ENCODE peak calls at places on chromosomes 16 and 17, in ten cellular contexts. One of them, this sample, is unnamed.

GRCh38 chr16:22971346-22971924 is 157.5 kb downstream of the HS3ST2 start:
- DNase-seq in H54: no peak
- DNase-seq in hypothalamus: no peak
- DNase-seq in NCI-H748 treated with DMSO at 0.1 percent for 48 hours: no peak
- DNase-seq in NCI-H510A: no peak
- DNase-seq in OCI-LY7: no peak
- DNase-seq in stimulated activated effector memory CD8-positive, alpha-beta T cell treated with anti-CD3 and anti-CD28 coated beads, Interleukin-12 subunit alpha, Interleukin-12 subunit beta, amount 100 ng/mL, for 72 hours: no peak
- DNase-seq in lung: no peak
- DNase-seq in Calu3: no peak
- DNase-seq in cardiac fibroblast: no peak
- DNase-seq in this sample: no peak

GRCh38 chr17:61568219-61569072 is 22.6 kb downstream of the NACA2 start:
- DNase-seq in cardiac fibroblast: no peak
- DNase-seq in stimulated activated effector memory CD8-positive, alpha-beta T cell treated with anti-CD3 and anti-CD28 coated beads, Interleukin-12 subunit alpha, Interleukin-12 subunit beta, amount 100 ng/mL, for 72 hours: no peak
- DNase-seq in hypothalamus: no peak
- DNase-seq in NCI-H510A: no peak
- DNase-seq in Calu3: peak
- DNase-seq in NCI-H748 treated with DMSO at 0.1 percent for 48 hours: peak
- DNase-seq in lung: no peak
- DNase-seq in H54: no peak
- DNase-seq in OCI-LY7: no peak
- DNase-seq in this sample: no peak

GRCh38 chr17:10210151-10210574 is 11.8 kb upstream of the GAS7 start:
- DNase-seq in NCI-H510A: no peak
- DNase-seq in NCI-H748 treated with DMSO at 0.1 percent for 48 hours: no peak
- DNase-seq in cardiac fibroblast: peak
- DNase-seq in H54: no peak
- DNase-seq in hypothalamus: no peak
- DNase-seq in lung: no peak
- DNase-seq in OCI-LY7: no peak
- DNase-seq in Calu3: no peak
- DNase-seq in stimulated activated effector memory CD8-positive, alpha-beta T cell treated with anti-CD3 and anti-CD28 coated beads, Interleukin-12 subunit alpha, Interleukin-12 subunit beta, amount 100 ng/mL, for 72 hours: no peak
- DNase-seq in this sample: peak

GRCh38 chr17:77420804-77421634 is 280.2 kb downstream of the SEC14L1 start:
- DNase-seq in H54: peak
- DNase-seq in OCI-LY7: peak
- DNase-seq in cardiac fibroblast: peak
- DNase-seq in NCI-H510A: peak
- DNase-seq in hypothalamus: no peak
- DNase-seq in stimulated activated effector memory CD8-positive, alpha-beta T cell treated with anti-CD3 and anti-CD28 coated beads, Interleukin-12 subunit alpha, Interleukin-12 subunit beta, amount 100 ng/mL, for 72 hours: no peak
- DNase-seq in lung: no peak
- DNase-seq in NCI-H748 treated with DMSO at 0.1 percent for 48 hours: peak
- DNase-seq in Calu3: no peak
- DNase-seq in this sample: peak

GRCh38 chr16:11253009-11253994 is 2.7 kb downstream of the SOCS1 start:
- DNase-seq in OCI-LY7: peak
- DNase-seq in hypothalamus: no peak
- DNase-seq in Calu3: no peak
- DNase-seq in lung: no peak
- DNase-seq in NCI-H510A: no peak
- DNase-seq in stimulated activated effector memory CD8-positive, alpha-beta T cell treated with anti-CD3 and anti-CD28 coated beads, Interleukin-12 subunit alpha, Interleukin-12 subunit beta, amount 100 ng/mL, for 72 hours: peak
- DNase-seq in cardiac fibroblast: no peak
- DNase-seq in NCI-H748 treated with DMSO at 0.1 percent for 48 hours: no peak
- DNase-seq in H54: no peak
- DNase-seq in this sample: no peak

GRCh38 chr17:82013341-82013740 is 9.3 kb downstream of the CENPX start:
- DNase-seq in NCI-H748 treated with DMSO at 0.1 percent for 48 hours: no peak
- DNase-seq in OCI-LY7: no peak
- DNase-seq in lung: no peak
- DNase-seq in cardiac fibroblast: no peak
- DNase-seq in Calu3: no peak
- DNase-seq in NCI-H510A: no peak
- DNase-seq in H54: no peak
- DNase-seq in hypothalamus: no peak
- DNase-seq in stimulated activated effector memory CD8-positive, alpha-beta T cell treated with anti-CD3 and anti-CD28 coated beads, Interleukin-12 subunit alpha, Interleukin-12 subunit beta, amount 100 ng/mL, for 72 hours: no peak
- DNase-seq in this sample: no peak

GRCh38 chr17:29179232-29180036 is 764 bp downstream of the MYO18A start:
- DNase-seq in cardiac fibroblast: no peak
- DNase-seq in lung: peak
- DNase-seq in stimulated activated effector memory CD8-positive, alpha-beta T cell treated with anti-CD3 and anti-CD28 coated beads, Interleukin-12 subunit alpha, Interleukin-12 subunit beta, amount 100 ng/mL, for 72 hours: no peak
- DNase-seq in H54: peak
- DNase-seq in hypothalamus: no peak
- DNase-seq in NCI-H510A: peak
- DNase-seq in Calu3: peak
- DNase-seq in OCI-LY7: no peak
- DNase-seq in NCI-H748 treated with DMSO at 0.1 percent for 48 hours: peak
- DNase-seq in this sample: peak

GRCh38 chr16:85649411-85649977 is 36.4 kb downstream of the GSE1 start:
- DNase-seq in Calu3: no peak
- DNase-seq in NCI-H510A: no peak
- DNase-seq in OCI-LY7: no peak
- DNase-seq in NCI-H748 treated with DMSO at 0.1 percent for 48 hours: no peak
- DNase-seq in H54: no peak
- DNase-seq in lung: no peak
- DNase-seq in cardiac fibroblast: no peak
- DNase-seq in stimulated activated effector memory CD8-positive, alpha-beta T cell treated with anti-CD3 and anti-CD28 coated beads, Interleukin-12 subunit alpha, Interleukin-12 subunit beta, amount 100 ng/mL, for 72 hours: no peak
- DNase-seq in hypothalamus: no peak
- DNase-seq in this sample: peak

GRCh38 chr17:49552070-49552751 is 23.5 kb upstream of the NXPH3 start:
- DNase-seq in OCI-LY7: no peak
- DNase-seq in cardiac fibroblast: no peak
- DNase-seq in H54: peak
- DNase-seq in lung: no peak
- DNase-seq in NCI-H748 treated with DMSO at 0.1 percent for 48 hours: no peak
- DNase-seq in hypothalamus: no peak
- DNase-seq in stimulated activated effector memory CD8-positive, alpha-beta T cell treated with anti-CD3 and anti-CD28 coated beads, Interleukin-12 subunit alpha, Interleukin-12 subunit beta, amount 100 ng/mL, for 72 hours: no peak
- DNase-seq in Calu3: no peak
- DNase-seq in NCI-H510A: no peak
- DNase-seq in this sample: no peak

GRCh38 chr17:44091200-44091997 is 20.9 kb downstream of the G6PC3 start:
- DNase-seq in Calu3: no peak
- DNase-seq in stimulated activated effector memory CD8-positive, alpha-beta T cell treated with anti-CD3 and anti-CD28 coated beads, Interleukin-12 subunit alpha, Interleukin-12 subunit beta, amount 100 ng/mL, for 72 hours: no peak
- DNase-seq in hypothalamus: no peak
- DNase-seq in lung: no peak
- DNase-seq in OCI-LY7: no peak
- DNase-seq in cardiac fibroblast: no peak
- DNase-seq in NCI-H748 treated with DMSO at 0.1 percent for 48 hours: no peak
- DNase-seq in H54: no peak
- DNase-seq in NCI-H510A: no peak
- DNase-seq in this sample: no peak

GRCh38 chr16:88303890-88304819 is 78.6 kb upstream of the ZNF469 start:
- DNase-seq in NCI-H748 treated with DMSO at 0.1 percent for 48 hours: no peak
- DNase-seq in Calu3: peak
- DNase-seq in stimulated activated effector memory CD8-positive, alpha-beta T cell treated with anti-CD3 and anti-CD28 coated beads, Interleukin-12 subunit alpha, Interleukin-12 subunit beta, amount 100 ng/mL, for 72 hours: no peak
- DNase-seq in H54: peak
- DNase-seq in lung: peak
- DNase-seq in OCI-LY7: no peak
- DNase-seq in hypothalamus: no peak
- DNase-seq in cardiac fibroblast: peak
- DNase-seq in NCI-H510A: no peak
- DNase-seq in this sample: no peak

GRCh38 chr16:56700195-56700594 is 17.9 kb downstream of the MT1X start:
- DNase-seq in H54: no peak
- DNase-seq in cardiac fibroblast: peak
- DNase-seq in NCI-H510A: no peak
- DNase-seq in Calu3: no peak
- DNase-seq in NCI-H748 treated with DMSO at 0.1 percent for 48 hours: no peak
- DNase-seq in OCI-LY7: no peak
- DNase-seq in hypothalamus: no peak
- DNase-seq in stimulated activated effector memory CD8-positive, alpha-beta T cell treated with anti-CD3 and anti-CD28 coated beads, Interleukin-12 subunit alpha, Interleukin-12 subunit beta, amount 100 ng/mL, for 72 hours: no peak
- DNase-seq in lung: no peak
- DNase-seq in this sample: no peak

GRCh38 chr17:44914148-44914547 is 1.2 kb downstream of the GFAP start:
- DNase-seq in cardiac fibroblast: no peak
- DNase-seq in OCI-LY7: peak
- DNase-seq in stimulated activated effector memory CD8-positive, alpha-beta T cell treated with anti-CD3 and anti-CD28 coated beads, Interleukin-12 subunit alpha, Interleukin-12 subunit beta, amount 100 ng/mL, for 72 hours: no peak
- DNase-seq in Calu3: no peak
- DNase-seq in lung: no peak
- DNase-seq in NCI-H748 treated with DMSO at 0.1 percent for 48 hours: no peak
- DNase-seq in NCI-H510A: no peak
- DNase-seq in H54: no peak
- DNase-seq in hypothalamus: no peak
- DNase-seq in this sample: peak

GRCh38 chr17:44115585-44116415 is 7.6 kb downstream of the HDAC5 start:
- DNase-seq in cardiac fibroblast: peak
- DNase-seq in Calu3: peak
- DNase-seq in OCI-LY7: no peak
- DNase-seq in lung: no peak
- DNase-seq in hypothalamus: no peak
- DNase-seq in NCI-H510A: no peak
- DNase-seq in stimulated activated effector memory CD8-positive, alpha-beta T cell treated with anti-CD3 and anti-CD28 coated beads, Interleukin-12 subunit alpha, Interleukin-12 subunit beta, amount 100 ng/mL, for 72 hours: no peak
- DNase-seq in NCI-H748 treated with DMSO at 0.1 percent for 48 hours: no peak
- DNase-seq in H54: no peak
- DNase-seq in this sample: no peak